ENCODE peak calls at places on chromosome 18, in nine cellular contexts. A, E, X, D, G, Z, C, B and P are unnamed samples.

GRCh38 chr18:23068692-23069305 is 66.5 kb upstream of the CABLES1 start:
- DNase-seq in C (no peak), B (no peak), A (no peak), X (no peak), E (no peak), D (no peak), Z (no peak), G (no peak), P (no peak)

GRCh38 chr18:79199691-79200374 is 130.6 kb downstream of the ATP9B start:
- DNase-seq in C (peak; percentile 8), A (no peak), G (peak; percentile 46), Z (no peak), E (no peak), B (no peak), X (no peak), D (no peak), P (no peak)

GRCh38 chr18:73614812-73615211 is 532.8 kb downstream of the FBXO15 start:
- DNase-seq in X (no peak), B (no peak), C (peak; percentile 88), Z (no peak), E (no peak), A (no peak), G (peak; percentile 84), D (no peak), P (no peak)

GRCh38 chr18:34773961-34774754 is 64.1 kb downstream of the DTNA start:
- DNase-seq in X (no peak), C (peak; percentile 13), D (no peak), E (peak; percentile 81), G (peak; percentile 60), Z (no peak), B (no peak), A (no peak), P (no peak)

GRCh38 chr18:58662118-58662517 is 9.1 kb upstream of the MALT1 start:
- DNase-seq in E (no peak), X (no peak), Z (no peak), D (no peak), B (no peak), A (no peak), G (no peak), C (no peak), P (no peak)

GRCh38 chr18:54946149-54946581 is 13.1 kb downstream of the CCDC68 start:
- DNase-seq in B (peak; percentile 90), C (peak; percentile 20), X (no peak), Z (no peak), A (no peak), D (no peak), E (no peak), G (no peak), P (no peak)

GRCh38 chr18:9082763-9083510 is 19.6 kb upstream of the NDUFV2 start:
- DNase-seq in Z (no peak), A (no peak), C (no peak), E (no peak), B (peak; percentile 44), G (no peak), X (no peak), D (no peak), P (no peak)

GRCh38 chr18:45370190-45371010 is 244.9 kb upstream of the SLC14A2 start:
- DNase-seq in A (no peak), C (no peak), B (no peak), D (no peak), Z (no peak), E (no peak), X (peak; percentile 57), G (peak; percentile 70), P (no peak)

GRCh38 chr18:61690418-61691138 is 202.2 kb downstream of the RNF152 start:
- DNase-seq in E (no peak), Z (no peak), B (no peak), A (no peak), C (no peak), X (no peak), G (no peak), D (no peak), P (no peak)

GRCh38 chr18:61443311-61443710 is 110.1 kb downstream of the CDH20 start:
- DNase-seq in X (no peak), B (no peak), Z (no peak), G (peak; percentile 43), D (no peak), E (no peak), A (no peak), C (no peak), P (no peak)

GRCh38 chr18:63439334-63439733 is 17.1 kb upstream of the VPS4B start:
- DNase-seq in A (no peak), E (no peak), D (no peak), C (peak; percentile 50), Z (peak; percentile 50), G (peak; percentile 76), B (peak; percentile 72), X (peak; percentile 85), P (no peak)

GRCh38 chr18:44123743-44124142 is 556.9 kb upstream of the SETBP1 start:
- DNase-seq in Z (no peak), E (no peak), D (no peak), X (no peak), C (no peak), A (no peak), G (no peak), B (no peak), P (no peak)

GRCh38 chr18:3747176-3747973 is 297.4 kb downstream of the TGIF1 start:
- DNase-seq in A (no peak), G (peak; percentile 78), X (no peak), E (no peak), B (peak; percentile 54), C (peak; percentile 34), Z (no peak), D (peak; percentile 25), P (no peak)

DNA sequence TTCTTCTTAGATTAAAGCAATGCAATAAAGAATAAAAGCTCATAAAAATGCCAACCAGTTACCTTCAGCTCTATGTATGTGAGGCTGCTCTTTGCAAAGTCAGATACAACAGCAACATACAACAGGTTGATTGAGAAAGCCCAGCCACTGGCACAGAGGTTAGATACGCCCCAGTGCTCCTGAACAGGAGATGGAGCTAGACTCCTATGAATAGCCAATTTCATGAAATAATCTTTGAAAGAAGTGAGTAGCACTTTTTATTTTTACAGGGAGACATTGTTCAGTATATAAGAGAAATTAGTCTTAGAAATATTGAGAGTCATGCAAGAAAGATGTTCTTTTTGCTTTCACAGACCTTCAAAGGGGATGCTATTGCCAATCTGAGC is 362.4 kb upstream of the MEX3C start:
- DNase-seq in A (no peak), G (no peak), C (no peak), X (no peak), B (no peak), E (no peak), D (no peak), Z (no peak), P (no peak)
- TF ChIP-seq CTCF in A (no peak), G (no peak), C (no peak), X (peak; percentile 55), B (no peak), E (no peak), D (no peak), Z (no peak), P (no peak)

DNA sequence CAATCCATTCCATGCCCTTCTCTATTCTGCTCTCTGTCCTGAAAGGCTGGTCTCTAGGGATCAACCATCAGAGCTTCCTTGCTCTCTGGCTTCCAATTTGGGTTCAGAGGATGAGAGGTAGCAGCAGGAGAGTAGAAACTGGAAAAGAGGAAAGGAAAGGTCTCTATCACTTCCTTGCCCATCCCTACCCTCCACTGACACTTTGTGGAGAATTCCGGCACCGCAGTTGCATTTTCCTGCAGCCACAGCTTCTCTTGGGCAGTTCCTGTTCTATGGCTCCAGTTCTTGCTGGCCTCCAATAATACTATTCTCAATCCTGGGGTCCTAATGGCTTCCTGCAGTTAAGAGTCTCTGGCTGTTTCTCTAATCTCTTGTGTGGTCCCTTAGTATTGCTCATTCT is 13.3 kb upstream of the IMPACT start:
- DNase-seq in A (no peak), G (no peak), C (no peak), Z (peak; percentile 58), B (no peak), E (no peak), D (no peak), X (peak; percentile 75), P (no peak)
- TF ChIP-seq CTCF in A (no peak), G (peak; percentile 37), C (peak; percentile 20), Z (no peak), B (no peak), E (no peak), D (no peak), X (peak; percentile 73), P (peak; percentile 59)

DNA sequence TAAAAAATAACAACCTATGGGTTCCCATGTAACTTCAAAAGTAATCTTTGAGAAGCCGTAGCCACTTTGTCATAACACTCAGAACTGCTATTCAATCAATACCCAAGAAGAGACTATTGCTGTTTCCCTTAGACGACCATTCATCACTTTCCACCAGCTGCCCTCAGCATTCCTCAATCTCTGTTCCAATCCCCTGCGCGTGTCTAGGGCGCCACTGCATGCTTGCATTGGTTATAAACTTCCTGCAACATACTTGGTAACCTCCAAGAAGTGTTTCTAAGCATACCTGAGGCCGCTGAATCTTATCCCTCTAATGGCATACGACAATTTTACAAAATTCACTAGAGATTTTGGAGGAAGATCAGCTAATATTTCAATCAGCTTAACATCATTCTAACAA is 134.2 kb downstream of the LAMA1 start:
- DNase-seq in A (no peak), Z (no peak), E (no peak), C (no peak), D (no peak), X (no peak), G (no peak), B (no peak), P (no peak)
- TF ChIP-seq CTCF in A (no peak), Z (no peak), E (no peak), C (no peak), D (no peak), X (no peak), G (no peak), B (no peak), P (no peak)

DNA sequence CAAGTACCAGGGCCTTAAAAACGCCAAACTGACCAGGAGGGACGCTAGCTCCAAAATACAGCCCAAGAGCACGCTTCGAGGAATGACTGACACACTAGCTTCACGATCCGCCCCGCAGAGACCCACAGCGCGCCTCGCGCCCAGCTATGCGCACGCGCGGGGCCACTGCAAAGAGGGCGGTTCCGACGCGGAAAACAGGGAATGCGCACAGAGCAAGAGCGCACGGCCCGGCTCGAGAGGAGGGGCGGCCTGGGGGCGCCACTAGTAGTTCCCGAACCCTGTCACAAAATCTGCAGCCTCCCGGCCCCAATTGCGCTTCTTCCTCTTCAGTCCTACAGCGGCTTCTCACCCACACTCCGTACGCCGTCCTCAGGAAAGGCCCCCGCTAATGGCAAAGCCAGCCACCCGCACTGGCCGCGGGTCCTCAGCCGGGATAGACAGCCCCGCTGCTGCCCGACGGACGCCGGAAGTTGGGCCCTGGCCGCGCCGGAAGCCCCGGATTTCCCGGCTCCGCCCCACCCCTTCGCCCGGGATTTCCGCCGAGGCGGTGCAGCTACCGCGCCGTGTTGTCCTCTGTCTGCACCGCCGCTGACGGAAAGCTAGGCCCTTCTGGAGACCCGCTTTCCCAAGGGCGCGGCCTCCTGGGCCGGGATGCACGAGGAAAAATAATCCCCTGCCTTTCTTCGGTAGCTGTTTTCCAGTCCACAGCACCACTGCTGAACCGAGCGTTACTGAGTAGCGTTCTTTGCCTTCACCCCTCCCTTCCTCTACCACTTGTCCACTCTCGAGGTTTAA is at the start of gene HDHD2:
- DNase-seq in G (peak; percentile 70), Z (peak; percentile 87), A (peak; percentile 94), C (peak; percentile 66), B (peak; percentile 90), E (peak; percentile 94), X (peak; percentile 94), D (peak; percentile 38), P (peak; percentile 95)
- TF ChIP-seq CTCF in G (no peak), Z (no peak), A (no peak), C (no peak), B (no peak), E (no peak), X (no peak), D (no peak), P (peak; percentile 19)